ENCODE peak calls at places on chromosome 13, in nine cellular contexts. One of them, this sample, is unnamed. For H3K4me1, the result is how much of the 10 kb centered on the place peaks cover.

GRCh38 chr13:94537740-94538630 is 58.0 kb downstream of the TGDS start:
- DNase-seq in CD8-positive, alpha-beta T cell: no peak
- DNase-seq in heart right ventricle: no peak
- DNase-seq in adipocyte: no peak
- DNase-seq in NT2/D1: no peak
- DNase-seq in heart left ventricle: no peak
- DNase-seq in cardiac muscle cell: no peak
- DNase-seq in naive thymus-derived CD4-positive, alpha-beta T cell: no peak
- DNase-seq in transverse colon: no peak
- DNase-seq in this sample: no peak

GRCh38 chr13:40379186-40379585 is 287.3 kb downstream of the FOXO1 start:
- DNase-seq in cardiac muscle cell: no peak
- DNase-seq in adipocyte: no peak
- DNase-seq in heart left ventricle: no peak
- DNase-seq in naive thymus-derived CD4-positive, alpha-beta T cell: no peak
- DNase-seq in heart right ventricle: no peak
- DNase-seq in transverse colon: no peak
- DNase-seq in NT2/D1: no peak
- DNase-seq in CD8-positive, alpha-beta T cell: no peak
- DNase-seq in this sample: no peak

GRCh38 chr13:73816702-73817101 is 317.5 kb downstream of the KLF12 start:
- DNase-seq in NT2/D1: no peak
- DNase-seq in heart left ventricle: no peak
- DNase-seq in adipocyte: no peak
- DNase-seq in CD8-positive, alpha-beta T cell: no peak
- DNase-seq in cardiac muscle cell: no peak
- DNase-seq in naive thymus-derived CD4-positive, alpha-beta T cell: no peak
- DNase-seq in transverse colon: no peak
- DNase-seq in heart right ventricle: no peak
- DNase-seq in this sample: no peak

GRCh38 chr13:48511621-48512232 is 21.2 kb downstream of the RCBTB2 start:
- DNase-seq in transverse colon: no peak
- DNase-seq in NT2/D1: no peak
- DNase-seq in naive thymus-derived CD4-positive, alpha-beta T cell: no peak
- DNase-seq in adipocyte: no peak
- DNase-seq in CD8-positive, alpha-beta T cell: no peak
- DNase-seq in heart left ventricle: peak
- DNase-seq in cardiac muscle cell: no peak
- DNase-seq in heart right ventricle: no peak
- DNase-seq in this sample: no peak

GRCh38 chr13:47875206-47875605 is 125.9 kb downstream of the SUCLA2 start:
- DNase-seq in transverse colon: no peak
- DNase-seq in CD8-positive, alpha-beta T cell: no peak
- DNase-seq in heart left ventricle: no peak
- DNase-seq in naive thymus-derived CD4-positive, alpha-beta T cell: no peak
- DNase-seq in NT2/D1: no peak
- DNase-seq in cardiac muscle cell: no peak
- DNase-seq in adipocyte: no peak
- DNase-seq in heart right ventricle: no peak
- DNase-seq in this sample: no peak

GRCh38 chr13:40910324-40911050 is 108.6 kb downstream of the ELF1 start:
- DNase-seq in naive thymus-derived CD4-positive, alpha-beta T cell: no peak
- DNase-seq in heart left ventricle: no peak
- DNase-seq in cardiac muscle cell: peak
- DNase-seq in CD8-positive, alpha-beta T cell: no peak
- DNase-seq in transverse colon: no peak
- DNase-seq in adipocyte: peak
- DNase-seq in heart right ventricle: no peak
- DNase-seq in NT2/D1: no peak
- DNase-seq in this sample: no peak

GRCh38 chr13:102040812-102041211 is 361.0 kb downstream of the FGF14 start:
- DNase-seq in NT2/D1: no peak
- DNase-seq in cardiac muscle cell: no peak
- DNase-seq in heart right ventricle: no peak
- DNase-seq in CD8-positive, alpha-beta T cell: no peak
- DNase-seq in adipocyte: no peak
- DNase-seq in naive thymus-derived CD4-positive, alpha-beta T cell: no peak
- DNase-seq in heart left ventricle: no peak
- DNase-seq in transverse colon: no peak
- DNase-seq in this sample: no peak

GRCh38 chr13:24071423-24072075 is 89.0 kb upstream of the SPATA13 start:
- DNase-seq in adipocyte: peak
- DNase-seq in naive thymus-derived CD4-positive, alpha-beta T cell: no peak
- DNase-seq in cardiac muscle cell: peak
- DNase-seq in CD8-positive, alpha-beta T cell: no peak
- DNase-seq in heart left ventricle: no peak
- DNase-seq in heart right ventricle: no peak
- DNase-seq in transverse colon: no peak
- DNase-seq in NT2/D1: no peak
- DNase-seq in this sample: no peak

GRCh38 chr13:112967666-112968379 is 1.2 kb upstream of the MCF2L start:
- DNase-seq in CD8-positive, alpha-beta T cell: no peak
- DNase-seq in cardiac muscle cell: no peak
- DNase-seq in transverse colon: peak
- DNase-seq in adipocyte: no peak
- DNase-seq in naive thymus-derived CD4-positive, alpha-beta T cell: no peak
- DNase-seq in NT2/D1: no peak
- DNase-seq in heart right ventricle: no peak
- DNase-seq in heart left ventricle: no peak
- DNase-seq in this sample: no peak

GRCh38 chr13:112968910-112969691 is at the start of gene MCF2L:
- DNase-seq in heart right ventricle: peak
- DNase-seq in naive thymus-derived CD4-positive, alpha-beta T cell: peak
- DNase-seq in CD8-positive, alpha-beta T cell: peak
- DNase-seq in NT2/D1: no peak
- DNase-seq in heart left ventricle: peak
- DNase-seq in adipocyte: peak
- DNase-seq in cardiac muscle cell: peak
- DNase-seq in transverse colon: peak
- DNase-seq in this sample: peak

GRCh38 chr13:112969692-112970338 is 801 bp downstream of the MCF2L start:
- DNase-seq in cardiac muscle cell: no peak
- DNase-seq in heart left ventricle: no peak
- DNase-seq in CD8-positive, alpha-beta T cell: no peak
- DNase-seq in heart right ventricle: no peak
- DNase-seq in adipocyte: no peak
- DNase-seq in naive thymus-derived CD4-positive, alpha-beta T cell: no peak
- DNase-seq in NT2/D1: no peak
- DNase-seq in transverse colon: peak
- DNase-seq in this sample: no peak

GRCh38 chr13:112966776-112967175 is 2.2 kb upstream of the MCF2L start:
- DNase-seq in cardiac muscle cell: no peak
- DNase-seq in NT2/D1: no peak
- DNase-seq in heart right ventricle: no peak
- DNase-seq in adipocyte: no peak
- DNase-seq in naive thymus-derived CD4-positive, alpha-beta T cell: no peak
- DNase-seq in CD8-positive, alpha-beta T cell: no peak
- DNase-seq in heart left ventricle: no peak
- DNase-seq in transverse colon: peak
- DNase-seq in this sample: no peak

DNA sequence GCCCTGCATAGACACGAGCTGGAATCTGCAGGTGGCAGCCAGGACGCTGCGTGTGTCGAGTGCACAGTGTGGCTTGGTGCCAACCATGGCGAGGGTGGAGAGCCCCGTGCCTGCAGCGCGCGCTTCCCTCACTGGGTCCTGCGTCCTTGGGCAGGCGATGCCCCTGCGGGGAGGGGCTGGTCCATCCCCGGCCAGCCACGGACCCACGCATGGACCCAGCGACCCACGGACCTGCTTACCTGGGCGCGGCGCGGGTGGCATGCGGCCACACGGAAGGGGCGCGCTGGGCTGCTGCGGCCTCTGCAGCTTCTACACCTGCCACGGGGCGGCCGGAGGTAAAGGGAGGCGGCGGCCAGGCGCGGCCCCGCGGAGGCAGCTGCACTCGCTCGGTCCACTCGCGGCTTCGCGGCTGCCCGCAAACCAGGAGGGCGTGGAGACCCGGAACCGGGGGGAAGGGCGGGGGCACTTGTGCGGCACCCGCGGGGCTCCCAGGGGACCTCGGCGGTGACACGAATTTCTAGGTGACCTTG is 569 bp upstream of the MCF2L start:
- DNase-seq in adipocyte: no peak
- DNase-seq in naive thymus-derived CD4-positive, alpha-beta T cell: peak
- DNase-seq in heart right ventricle: no peak
- DNase-seq in cardiac muscle cell: no peak
- DNase-seq in transverse colon: peak
- DNase-seq in heart left ventricle: peak
- DNase-seq in CD8-positive, alpha-beta T cell: peak
- DNase-seq in NT2/D1: no peak
- DNase-seq in this sample: peak
- H3K4me3 ChIP-seq in adipocyte: no peak
- H3K4me3 ChIP-seq in naive thymus-derived CD4-positive, alpha-beta T cell: peak
- H3K4me3 ChIP-seq in heart right ventricle: peak
- H3K4me3 ChIP-seq in cardiac muscle cell: peak
- H3K4me3 ChIP-seq in transverse colon: peak
- H3K4me3 ChIP-seq in heart left ventricle: peak
- H3K4me3 ChIP-seq in CD8-positive, alpha-beta T cell: peak
- H3K4me3 ChIP-seq in NT2/D1: peak
- H3K4me3 ChIP-seq in this sample: peak

GRCh38 chr13:46605089-46605488 is 52.1 kb downstream of the LRCH1 start:
- DNase-seq in heart left ventricle: no peak
- DNase-seq in CD8-positive, alpha-beta T cell: no peak
- DNase-seq in NT2/D1: no peak
- DNase-seq in cardiac muscle cell: no peak
- DNase-seq in heart right ventricle: peak
- DNase-seq in adipocyte: no peak
- DNase-seq in transverse colon: no peak
- DNase-seq in naive thymus-derived CD4-positive, alpha-beta T cell: no peak
- DNase-seq in this sample: no peak

GRCh38 chr13:46607768-46608553 is 55.0 kb downstream of the LRCH1 start:
- DNase-seq in CD8-positive, alpha-beta T cell: no peak
- DNase-seq in cardiac muscle cell: no peak
- DNase-seq in transverse colon: no peak
- DNase-seq in heart right ventricle: no peak
- DNase-seq in NT2/D1: no peak
- DNase-seq in heart left ventricle: no peak
- DNase-seq in adipocyte: no peak
- DNase-seq in naive thymus-derived CD4-positive, alpha-beta T cell: no peak
- DNase-seq in this sample: no peak

GRCh38 chr13:46606915-46607413 is 54.0 kb downstream of the LRCH1 start:
- DNase-seq in CD8-positive, alpha-beta T cell: no peak
- DNase-seq in heart left ventricle: no peak
- DNase-seq in cardiac muscle cell: no peak
- DNase-seq in naive thymus-derived CD4-positive, alpha-beta T cell: no peak
- DNase-seq in heart right ventricle: no peak
- DNase-seq in NT2/D1: no peak
- DNase-seq in transverse colon: no peak
- DNase-seq in adipocyte: no peak
- DNase-seq in this sample: no peak

GRCh38 chr13:46604226-46604968 is 51.4 kb downstream of the LRCH1 start:
- DNase-seq in cardiac muscle cell: no peak
- DNase-seq in naive thymus-derived CD4-positive, alpha-beta T cell: no peak
- DNase-seq in NT2/D1: no peak
- DNase-seq in adipocyte: no peak
- DNase-seq in heart right ventricle: no peak
- DNase-seq in CD8-positive, alpha-beta T cell: no peak
- DNase-seq in transverse colon: no peak
- DNase-seq in heart left ventricle: no peak
- DNase-seq in this sample: no peak

DNA sequence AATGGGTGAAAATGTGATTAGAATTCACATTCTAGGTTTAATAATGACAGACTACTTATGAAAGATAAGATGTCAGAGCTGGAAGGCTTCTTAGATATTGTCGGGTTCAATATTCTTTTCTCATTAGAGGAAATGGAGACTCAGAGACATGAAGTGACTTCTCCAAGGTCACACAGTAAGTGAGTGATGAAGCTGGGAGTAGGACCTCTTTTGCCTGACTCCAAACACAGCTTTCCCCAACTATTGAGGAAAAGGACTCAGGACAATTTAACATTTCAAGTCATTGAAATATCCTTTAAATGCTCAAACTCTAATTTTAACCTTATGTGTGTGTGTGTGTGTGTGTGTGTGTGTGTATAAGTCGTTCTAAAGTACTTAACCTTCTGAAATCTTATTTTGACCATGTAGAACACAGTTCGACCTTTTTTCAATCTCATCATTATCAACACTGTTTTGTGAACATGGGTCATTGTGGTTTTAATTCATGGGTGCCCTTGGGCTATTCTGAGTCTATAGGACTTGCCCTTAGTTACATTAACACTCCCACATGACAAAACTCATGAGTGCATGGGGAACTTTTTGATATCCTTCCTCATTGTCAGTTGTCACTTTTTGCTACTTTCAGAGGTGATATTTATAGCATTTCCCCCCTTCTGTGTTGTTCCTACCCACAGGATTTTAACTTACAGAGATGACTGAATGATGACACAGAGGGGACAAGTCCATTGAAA is 53.0 kb downstream of the LRCH1 start:
- DNase-seq in naive thymus-derived CD4-positive, alpha-beta T cell: no peak
- DNase-seq in adipocyte: no peak
- DNase-seq in heart right ventricle: no peak
- DNase-seq in CD8-positive, alpha-beta T cell: no peak
- DNase-seq in cardiac muscle cell: no peak
- DNase-seq in NT2/D1: no peak
- DNase-seq in transverse colon: no peak
- DNase-seq in heart left ventricle: no peak
- DNase-seq in this sample: no peak
- H3K4me1 ChIP-seq in naive thymus-derived CD4-positive, alpha-beta T cell: under half
- H3K4me1 ChIP-seq in adipocyte: under half
- H3K4me1 ChIP-seq in heart right ventricle: half or more
- H3K4me1 ChIP-seq in CD8-positive, alpha-beta T cell: under half
- H3K4me1 ChIP-seq in cardiac muscle cell: under half
- H3K4me1 ChIP-seq in NT2/D1: under half
- H3K4me1 ChIP-seq in transverse colon: half or more
- H3K4me1 ChIP-seq in heart left ventricle: half or more
- H3K4me1 ChIP-seq in this sample: half or more

GRCh38 chr13:33279898-33280549 is 5.5 kb downstream of the STARD13 start:
- DNase-seq in heart right ventricle: no peak
- DNase-seq in transverse colon: no peak
- DNase-seq in cardiac muscle cell: peak
- DNase-seq in naive thymus-derived CD4-positive, alpha-beta T cell: no peak
- DNase-seq in CD8-positive, alpha-beta T cell: no peak
- DNase-seq in adipocyte: peak
- DNase-seq in heart left ventricle: no peak
- DNase-seq in NT2/D1: no peak
- DNase-seq in this sample: no peak
- H3K4me3 ChIP-seq in heart right ventricle: no peak
- H3K4me3 ChIP-seq in transverse colon: no peak
- H3K4me3 ChIP-seq in cardiac muscle cell: no peak
- H3K4me3 ChIP-seq in naive thymus-derived CD4-positive, alpha-beta T cell: no peak
- H3K4me3 ChIP-seq in CD8-positive, alpha-beta T cell: no peak
- H3K4me3 ChIP-seq in adipocyte: peak
- H3K4me3 ChIP-seq in heart left ventricle: no peak
- H3K4me3 ChIP-seq in NT2/D1: no peak
- H3K4me3 ChIP-seq in this sample: peak

GRCh38 chr13:104810242-104810641 is 1725.2 kb downstream of the EFNB2 start:
- DNase-seq in cardiac muscle cell: no peak
- DNase-seq in heart right ventricle: no peak
- DNase-seq in heart left ventricle: no peak
- DNase-seq in NT2/D1: no peak
- DNase-seq in adipocyte: no peak
- DNase-seq in naive thymus-derived CD4-positive, alpha-beta T cell: no peak
- DNase-seq in CD8-positive, alpha-beta T cell: no peak
- DNase-seq in transverse colon: no peak
- DNase-seq in this sample: no peak

GRCh38 chr13:104805346-104805745 is 1730.1 kb downstream of the EFNB2 start:
- DNase-seq in heart right ventricle: no peak
- DNase-seq in naive thymus-derived CD4-positive, alpha-beta T cell: no peak
- DNase-seq in adipocyte: no peak
- DNase-seq in transverse colon: no peak
- DNase-seq in heart left ventricle: no peak
- DNase-seq in NT2/D1: no peak
- DNase-seq in cardiac muscle cell: no peak
- DNase-seq in CD8-positive, alpha-beta T cell: no peak
- DNase-seq in this sample: no peak

DNA sequence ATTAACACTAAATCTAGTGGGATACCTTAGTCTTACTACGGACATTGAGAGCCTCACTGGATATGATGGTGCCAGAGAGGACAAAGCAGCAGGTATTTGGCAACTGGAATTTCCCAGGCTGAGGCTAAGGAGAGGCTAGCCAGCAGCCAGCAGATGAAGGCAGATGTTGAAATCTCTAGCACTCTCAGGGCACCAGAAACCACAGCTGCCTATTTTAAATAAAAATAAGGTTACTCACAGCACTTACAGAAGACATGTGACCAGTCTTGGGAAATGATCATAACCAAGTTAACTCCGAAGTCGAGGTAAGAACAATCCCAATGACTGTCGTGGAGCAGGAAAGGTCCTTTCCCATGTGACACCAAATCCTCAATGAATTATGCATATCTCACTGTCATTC is 1726.0 kb downstream of the EFNB2 start:
- DNase-seq in NT2/D1: no peak
- DNase-seq in heart left ventricle: no peak
- DNase-seq in cardiac muscle cell: peak
- DNase-seq in transverse colon: no peak
- DNase-seq in CD8-positive, alpha-beta T cell: no peak
- DNase-seq in naive thymus-derived CD4-positive, alpha-beta T cell: no peak
- DNase-seq in adipocyte: peak
- DNase-seq in heart right ventricle: no peak
- DNase-seq in this sample: no peak
- H3K4me1 ChIP-seq in NT2/D1: under half
- H3K4me1 ChIP-seq in heart left ventricle: under half
- H3K4me1 ChIP-seq in cardiac muscle cell: under half
- H3K4me1 ChIP-seq in transverse colon: under half
- H3K4me1 ChIP-seq in CD8-positive, alpha-beta T cell: under half
- H3K4me1 ChIP-seq in naive thymus-derived CD4-positive, alpha-beta T cell: under half
- H3K4me1 ChIP-seq in adipocyte: under half
- H3K4me1 ChIP-seq in heart right ventricle: under half
- H3K4me1 ChIP-seq in this sample: under half